ENCODE peak calls at places on chromosomes 6 and 20, in ten cellular contexts. J is lower lobe of right lung; Y is left ventricle myocardium superior; V is T-helper 17 cell; T is WTC11; K is upper lobe of right lung; A is activated CD4-positive, alpha-beta T cell treated with anti-CD3 and anti-CD28 coated beads for 36 hours; H is naive thymus-derived CD8-positive, alpha-beta T cell; I is body of pancreas; R is A549. W is an unnamed sample.

GRCh38 chr6:118746100-118746874 is 94.9 kb upstream of the CEP85L start:
- ATAC-seq in R (no peak), A (no peak), J (peak; percentile 70), I (no peak), V (no peak), Y (peak; percentile 54), T (no peak), H (no peak), K (peak; percentile 90), W (peak; percentile 48)

GRCh38 chr6:42396720-42397119 is 55.0 kb downstream of the TRERF1 start:
- ATAC-seq in R (no peak), I (no peak), V (no peak), T (peak; percentile 83), Y (no peak), J (no peak), H (peak; percentile 45), K (no peak), A (no peak), W (no peak)

GRCh38 chr6:156963712-156964700 is 186.8 kb downstream of the ARID1B start:
- ATAC-seq in V (peak; percentile 60), A (peak; percentile 93), K (peak; percentile 94), J (peak; percentile 83), I (peak; percentile 24), T (no peak), H (no peak), R (no peak), Y (peak; percentile 49), W (peak; percentile 50)

GRCh38 chr20:2289475-2289874 is 6.3 kb upstream of the TGM3 start:
- ATAC-seq in Y (no peak), V (no peak), R (no peak), A (no peak), I (peak; percentile 17), K (no peak), J (no peak), H (no peak), T (no peak), W (peak; percentile 35)

GRCh38 chr6:53892707-53893106 is 97.9 kb downstream of the LRRC1 start:
- ATAC-seq in R (no peak), A (peak; percentile 37), J (no peak), H (no peak), Y (no peak), V (no peak), T (no peak), K (no peak), I (no peak), W (no peak)

GRCh38 chr6:3239110-3239830 is 11.8 kb upstream of the TUBB2B start:
- ATAC-seq in K (no peak), A (no peak), H (no peak), J (no peak), V (no peak), I (no peak), Y (no peak), R (peak; percentile 95), T (peak; percentile 91), W (no peak)

GRCh38 chr6:159324599-159324998 is 155.4 kb downstream of the FNDC1 start:
- ATAC-seq in I (no peak), Y (no peak), T (peak; percentile 28), V (no peak), R (no peak), A (no peak), K (no peak), J (no peak), H (no peak), W (no peak)

GRCh38 chr20:56001106-56001785 is 4.1 kb downstream of the CBLN4 start:
- ATAC-seq in K (no peak), J (peak; percentile 25), I (no peak), A (no peak), H (no peak), R (no peak), V (no peak), Y (no peak), T (no peak), W (no peak)

GRCh38 chr6:113596907-113597583 is 260.1 kb upstream of the MARCKS start:
- ATAC-seq in A (no peak), J (no peak), I (peak; percentile 63), R (no peak), V (no peak), Y (peak; percentile 65), K (no peak), T (no peak), H (no peak), W (peak; percentile 90)